ENCODE peak calls at places on chromosomes 1 and 21, in five cellular contexts. One of them, this sample, is unnamed.

GRCh38 chr1:215001419-215002021 is 81.0 kb upstream of the KCNK2 start:
- DNase-seq in uterus: no peak
- DNase-seq in AG04449: no peak
- DNase-seq in stimulated activated CD4-positive, alpha-beta T cell treated with anti-CD3 and anti-CD28 coated beads, Interleukin-1b, Interleukin-23, amount 100 ng/mL, for 24 hours: no peak
- DNase-seq in RWPE1: peak; percentile 49
- DNase-seq in this sample: no peak

GRCh38 chr1:175195281-175195680 is 2.7 kb upstream of the KIAA0040 start:
- DNase-seq in uterus: no peak
- DNase-seq in AG04449: no peak
- DNase-seq in stimulated activated CD4-positive, alpha-beta T cell treated with anti-CD3 and anti-CD28 coated beads, Interleukin-1b, Interleukin-23, amount 100 ng/mL, for 24 hours: no peak
- DNase-seq in RWPE1: no peak
- DNase-seq in this sample: no peak

GRCh38 chr1:1085911-1086841 is 12.1 kb upstream of the RNF223 start:
- DNase-seq in uterus: peak; percentile 12
- DNase-seq in AG04449: no peak
- DNase-seq in stimulated activated CD4-positive, alpha-beta T cell treated with anti-CD3 and anti-CD28 coated beads, Interleukin-1b, Interleukin-23, amount 100 ng/mL, for 24 hours: no peak
- DNase-seq in RWPE1: no peak
- DNase-seq in this sample: no peak

GRCh38 chr21:39654951-39655350 is 42.2 kb downstream of the B3GALT5 start:
- DNase-seq in uterus: no peak
- DNase-seq in AG04449: no peak
- DNase-seq in stimulated activated CD4-positive, alpha-beta T cell treated with anti-CD3 and anti-CD28 coated beads, Interleukin-1b, Interleukin-23, amount 100 ng/mL, for 24 hours: no peak
- DNase-seq in RWPE1: no peak
- DNase-seq in this sample: no peak

GRCh38 chr1:163730366-163730765 is 408.6 kb downstream of the NUF2 start:
- DNase-seq in uterus: no peak
- DNase-seq in AG04449: no peak
- DNase-seq in stimulated activated CD4-positive, alpha-beta T cell treated with anti-CD3 and anti-CD28 coated beads, Interleukin-1b, Interleukin-23, amount 100 ng/mL, for 24 hours: no peak
- DNase-seq in RWPE1: no peak
- DNase-seq in this sample: no peak

GRCh38 chr1:35557118-35557610 is at the start of gene KIAA0319L:
- DNase-seq in uterus: peak; percentile 87
- DNase-seq in AG04449: no peak
- DNase-seq in stimulated activated CD4-positive, alpha-beta T cell treated with anti-CD3 and anti-CD28 coated beads, Interleukin-1b, Interleukin-23, amount 100 ng/mL, for 24 hours: no peak
- DNase-seq in RWPE1: peak; percentile 87
- DNase-seq in this sample: no peak

GRCh38 chr1:1308756-1309524 is 543 bp downstream of the PUSL1 start:
- DNase-seq in uterus: no peak
- DNase-seq in AG04449: no peak
- DNase-seq in stimulated activated CD4-positive, alpha-beta T cell treated with anti-CD3 and anti-CD28 coated beads, Interleukin-1b, Interleukin-23, amount 100 ng/mL, for 24 hours: no peak
- DNase-seq in RWPE1: no peak
- DNase-seq in this sample: no peak

GRCh38 chr1:191993549-191993948 is 164.7 kb upstream of the RGS18 start:
- DNase-seq in uterus: no peak
- DNase-seq in AG04449: peak; percentile 14
- DNase-seq in stimulated activated CD4-positive, alpha-beta T cell treated with anti-CD3 and anti-CD28 coated beads, Interleukin-1b, Interleukin-23, amount 100 ng/mL, for 24 hours: no peak
- DNase-seq in RWPE1: no peak
- DNase-seq in this sample: no peak

GRCh38 chr21:39852726-39853510 is 14.3 kb upstream of the PCP4 start:
- DNase-seq in uterus: no peak
- DNase-seq in AG04449: no peak
- DNase-seq in stimulated activated CD4-positive, alpha-beta T cell treated with anti-CD3 and anti-CD28 coated beads, Interleukin-1b, Interleukin-23, amount 100 ng/mL, for 24 hours: no peak
- DNase-seq in RWPE1: no peak
- DNase-seq in this sample: no peak

GRCh38 chr1:52725903-52726264 is 369 bp upstream of the ZYG11B start:
- DNase-seq in uterus: no peak
- DNase-seq in AG04449: no peak
- DNase-seq in stimulated activated CD4-positive, alpha-beta T cell treated with anti-CD3 and anti-CD28 coated beads, Interleukin-1b, Interleukin-23, amount 100 ng/mL, for 24 hours: no peak
- DNase-seq in RWPE1: no peak
- DNase-seq in this sample: no peak

GRCh38 chr1:47201179-47201578 is 11.3 kb upstream of the PDZK1IP1 start:
- DNase-seq in uterus: no peak
- DNase-seq in AG04449: no peak
- DNase-seq in stimulated activated CD4-positive, alpha-beta T cell treated with anti-CD3 and anti-CD28 coated beads, Interleukin-1b, Interleukin-23, amount 100 ng/mL, for 24 hours: no peak
- DNase-seq in RWPE1: no peak
- DNase-seq in this sample: no peak

GRCh38 chr1:203038217-203038741 is 12.0 kb downstream of the PPFIA4 start:
- DNase-seq in uterus: peak; percentile 64
- DNase-seq in AG04449: peak; percentile 29
- DNase-seq in stimulated activated CD4-positive, alpha-beta T cell treated with anti-CD3 and anti-CD28 coated beads, Interleukin-1b, Interleukin-23, amount 100 ng/mL, for 24 hours: no peak
- DNase-seq in RWPE1: peak; percentile 91
- DNase-seq in this sample: no peak

GRCh38 chr1:31567956-31568570 is 8.3 kb upstream of the TINAGL1 start:
- DNase-seq in uterus: no peak
- DNase-seq in AG04449: no peak
- DNase-seq in stimulated activated CD4-positive, alpha-beta T cell treated with anti-CD3 and anti-CD28 coated beads, Interleukin-1b, Interleukin-23, amount 100 ng/mL, for 24 hours: no peak
- DNase-seq in RWPE1: no peak
- DNase-seq in this sample: no peak

GRCh38 chr1:106268070-106268469 is 788.4 kb upstream of the PRMT6 start:
- DNase-seq in uterus: no peak
- DNase-seq in AG04449: no peak
- DNase-seq in stimulated activated CD4-positive, alpha-beta T cell treated with anti-CD3 and anti-CD28 coated beads, Interleukin-1b, Interleukin-23, amount 100 ng/mL, for 24 hours: no peak
- DNase-seq in RWPE1: no peak
- DNase-seq in this sample: no peak

GRCh38 chr1:40050863-40051262 is 10.3 kb downstream of the CAP1 start:
- DNase-seq in uterus: no peak
- DNase-seq in AG04449: no peak
- DNase-seq in stimulated activated CD4-positive, alpha-beta T cell treated with anti-CD3 and anti-CD28 coated beads, Interleukin-1b, Interleukin-23, amount 100 ng/mL, for 24 hours: no peak
- DNase-seq in RWPE1: no peak
- DNase-seq in this sample: no peak

GRCh38 chr1:203086992-203087763 is 1.4 kb upstream of the MYOG start:
- DNase-seq in uterus: no peak
- DNase-seq in AG04449: no peak
- DNase-seq in stimulated activated CD4-positive, alpha-beta T cell treated with anti-CD3 and anti-CD28 coated beads, Interleukin-1b, Interleukin-23, amount 100 ng/mL, for 24 hours: no peak
- DNase-seq in RWPE1: no peak
- DNase-seq in this sample: no peak

GRCh38 chr1:30645807-30646206 is 77.6 kb downstream of the MATN1 start:
- DNase-seq in uterus: no peak
- DNase-seq in AG04449: no peak
- DNase-seq in stimulated activated CD4-positive, alpha-beta T cell treated with anti-CD3 and anti-CD28 coated beads, Interleukin-1b, Interleukin-23, amount 100 ng/mL, for 24 hours: no peak
- DNase-seq in RWPE1: peak; percentile 59
- DNase-seq in this sample: no peak

GRCh38 chr1:56024155-56024554 is 555.2 kb downstream of the PLPP3 start:
- DNase-seq in uterus: no peak
- DNase-seq in AG04449: no peak
- DNase-seq in stimulated activated CD4-positive, alpha-beta T cell treated with anti-CD3 and anti-CD28 coated beads, Interleukin-1b, Interleukin-23, amount 100 ng/mL, for 24 hours: no peak
- DNase-seq in RWPE1: peak; percentile 4
- DNase-seq in this sample: no peak

GRCh38 chr1:201602413-201603265 is 63.7 kb downstream of the NAV1 start:
- DNase-seq in uterus: no peak
- DNase-seq in AG04449: peak; percentile 87
- DNase-seq in stimulated activated CD4-positive, alpha-beta T cell treated with anti-CD3 and anti-CD28 coated beads, Interleukin-1b, Interleukin-23, amount 100 ng/mL, for 24 hours: no peak
- DNase-seq in RWPE1: peak; percentile 53
- DNase-seq in this sample: no peak

GRCh38 chr1:30882678-30883388 is 25.7 kb downstream of the SDC3 start:
- DNase-seq in uterus: no peak
- DNase-seq in AG04449: no peak
- DNase-seq in stimulated activated CD4-positive, alpha-beta T cell treated with anti-CD3 and anti-CD28 coated beads, Interleukin-1b, Interleukin-23, amount 100 ng/mL, for 24 hours: no peak
- DNase-seq in RWPE1: no peak
- DNase-seq in this sample: no peak

GRCh38 chr1:19780267-19780877 is 19.3 kb downstream of the TMCO4 start:
- DNase-seq in uterus: no peak
- DNase-seq in AG04449: no peak
- DNase-seq in stimulated activated CD4-positive, alpha-beta T cell treated with anti-CD3 and anti-CD28 coated beads, Interleukin-1b, Interleukin-23, amount 100 ng/mL, for 24 hours: no peak
- DNase-seq in RWPE1: no peak
- DNase-seq in this sample: no peak

GRCh38 chr1:50975436-50975835 is 5.4 kb downstream of the CDKN2C start:
- DNase-seq in uterus: no peak
- DNase-seq in AG04449: no peak
- DNase-seq in stimulated activated CD4-positive, alpha-beta T cell treated with anti-CD3 and anti-CD28 coated beads, Interleukin-1b, Interleukin-23, amount 100 ng/mL, for 24 hours: no peak
- DNase-seq in RWPE1: no peak
- DNase-seq in this sample: no peak

GRCh38 chr21:42067531-42068255 is 3.4 kb upstream of the UMODL1 start:
- DNase-seq in uterus: no peak
- DNase-seq in AG04449: no peak
- DNase-seq in stimulated activated CD4-positive, alpha-beta T cell treated with anti-CD3 and anti-CD28 coated beads, Interleukin-1b, Interleukin-23, amount 100 ng/mL, for 24 hours: no peak
- DNase-seq in RWPE1: no peak
- DNase-seq in this sample: no peak

GRCh38 chr1:230509281-230509977 is 83.3 kb upstream of the PGBD5 start:
- DNase-seq in uterus: no peak
- DNase-seq in AG04449: peak; percentile 29
- DNase-seq in stimulated activated CD4-positive, alpha-beta T cell treated with anti-CD3 and anti-CD28 coated beads, Interleukin-1b, Interleukin-23, amount 100 ng/mL, for 24 hours: no peak
- DNase-seq in RWPE1: peak; percentile 79
- DNase-seq in this sample: no peak

GRCh38 chr1:209405183-209405823 is 178.2 kb upstream of the CAMK1G start:
- DNase-seq in uterus: no peak
- DNase-seq in AG04449: no peak
- DNase-seq in stimulated activated CD4-positive, alpha-beta T cell treated with anti-CD3 and anti-CD28 coated beads, Interleukin-1b, Interleukin-23, amount 100 ng/mL, for 24 hours: no peak
- DNase-seq in RWPE1: no peak
- DNase-seq in this sample: no peak

GRCh38 chr1:235972316-235973090 is 92.4 kb downstream of the NID1 start:
- DNase-seq in uterus: no peak
- DNase-seq in AG04449: peak; percentile 68
- DNase-seq in stimulated activated CD4-positive, alpha-beta T cell treated with anti-CD3 and anti-CD28 coated beads, Interleukin-1b, Interleukin-23, amount 100 ng/mL, for 24 hours: no peak
- DNase-seq in RWPE1: no peak
- DNase-seq in this sample: no peak

GRCh38 chr21:26412831-26413329 is 160.2 kb downstream of the CYYR1 start:
- DNase-seq in uterus: no peak
- DNase-seq in AG04449: no peak
- DNase-seq in stimulated activated CD4-positive, alpha-beta T cell treated with anti-CD3 and anti-CD28 coated beads, Interleukin-1b, Interleukin-23, amount 100 ng/mL, for 24 hours: no peak
- DNase-seq in RWPE1: no peak
- DNase-seq in this sample: no peak

GRCh38 chr1:30256911-30257310 is 466.5 kb downstream of the MATN1 start:
- DNase-seq in uterus: no peak
- DNase-seq in AG04449: no peak
- DNase-seq in stimulated activated CD4-positive, alpha-beta T cell treated with anti-CD3 and anti-CD28 coated beads, Interleukin-1b, Interleukin-23, amount 100 ng/mL, for 24 hours: no peak
- DNase-seq in RWPE1: no peak
- DNase-seq in this sample: no peak

GRCh38 chr1:10295471-10296085 is 85.2 kb downstream of the KIF1B start:
- DNase-seq in uterus: no peak
- DNase-seq in AG04449: no peak
- DNase-seq in stimulated activated CD4-positive, alpha-beta T cell treated with anti-CD3 and anti-CD28 coated beads, Interleukin-1b, Interleukin-23, amount 100 ng/mL, for 24 hours: no peak
- DNase-seq in RWPE1: no peak
- DNase-seq in this sample: no peak

GRCh38 chr1:151867785-151868403 is 14.4 kb upstream of the THEM5 start:
- DNase-seq in uterus: no peak
- DNase-seq in AG04449: peak; percentile 33
- DNase-seq in stimulated activated CD4-positive, alpha-beta T cell treated with anti-CD3 and anti-CD28 coated beads, Interleukin-1b, Interleukin-23, amount 100 ng/mL, for 24 hours: no peak
- DNase-seq in RWPE1: peak; percentile 34
- DNase-seq in this sample: no peak

This sample was measured in activated CD8-positive, alpha-beta memory T cell treated with anti-CD3 and anti-CD28 coated beads for 48 hours.